ENCODE peak calls at places on chromosomes 1 and 21, in eight cellular contexts. One of them, this sample, is unnamed.

GRCh38 chr1:183622884-183623785 is 12.4 kb downstream of the ARPC5 start:
- DNase-seq in iris pigment epithelial cell: peak
- DNase-seq in A549: peak
- DNase-seq in ovary: peak
- DNase-seq in esophagus squamous epithelium: no peak
- DNase-seq in H54: peak
- DNase-seq in substantia nigra: peak
- DNase-seq in stimulated activated CD4-positive, alpha-beta T cell treated with anti-CD3 and anti-CD28 coated beads, Interleukin-4, amount 100 ng/mL, for 4 hours: peak
- DNase-seq in this sample: peak

GRCh38 chr1:7450772-7451171 is 320.3 kb upstream of the VAMP3 start:
- DNase-seq in iris pigment epithelial cell: no peak
- DNase-seq in A549: no peak
- DNase-seq in ovary: no peak
- DNase-seq in esophagus squamous epithelium: no peak
- DNase-seq in H54: no peak
- DNase-seq in substantia nigra: no peak
- DNase-seq in stimulated activated CD4-positive, alpha-beta T cell treated with anti-CD3 and anti-CD28 coated beads, Interleukin-4, amount 100 ng/mL, for 4 hours: no peak
- DNase-seq in this sample: no peak

GRCh38 chr1:119275930-119276215 is 92.7 kb upstream of the HAO2 start:
- DNase-seq in iris pigment epithelial cell: no peak
- DNase-seq in A549: no peak
- DNase-seq in ovary: no peak
- DNase-seq in esophagus squamous epithelium: no peak
- DNase-seq in H54: no peak
- DNase-seq in substantia nigra: no peak
- DNase-seq in stimulated activated CD4-positive, alpha-beta T cell treated with anti-CD3 and anti-CD28 coated beads, Interleukin-4, amount 100 ng/mL, for 4 hours: no peak
- DNase-seq in this sample: no peak

GRCh38 chr1:110542730-110543129 is 23.8 kb upstream of the KCNA10 start:
- DNase-seq in iris pigment epithelial cell: peak
- DNase-seq in A549: no peak
- DNase-seq in ovary: no peak
- DNase-seq in esophagus squamous epithelium: no peak
- DNase-seq in H54: peak
- DNase-seq in substantia nigra: no peak
- DNase-seq in stimulated activated CD4-positive, alpha-beta T cell treated with anti-CD3 and anti-CD28 coated beads, Interleukin-4, amount 100 ng/mL, for 4 hours: no peak
- DNase-seq in this sample: no peak

GRCh38 chr1:55718758-55719671 is 503.9 kb upstream of the USP24 start:
- DNase-seq in iris pigment epithelial cell: peak
- DNase-seq in A549: peak
- DNase-seq in ovary: peak
- DNase-seq in esophagus squamous epithelium: no peak
- DNase-seq in H54: peak
- DNase-seq in substantia nigra: no peak
- DNase-seq in stimulated activated CD4-positive, alpha-beta T cell treated with anti-CD3 and anti-CD28 coated beads, Interleukin-4, amount 100 ng/mL, for 4 hours: no peak
- DNase-seq in this sample: peak

GRCh38 chr1:80158771-80159170 is 1152.2 kb upstream of the ADGRL4 start:
- DNase-seq in iris pigment epithelial cell: no peak
- DNase-seq in A549: no peak
- DNase-seq in ovary: no peak
- DNase-seq in esophagus squamous epithelium: no peak
- DNase-seq in H54: no peak
- DNase-seq in substantia nigra: no peak
- DNase-seq in stimulated activated CD4-positive, alpha-beta T cell treated with anti-CD3 and anti-CD28 coated beads, Interleukin-4, amount 100 ng/mL, for 4 hours: no peak
- DNase-seq in this sample: no peak

GRCh38 chr1:70685300-70686286 is 274.5 kb downstream of the CTH start:
- DNase-seq in iris pigment epithelial cell: peak
- DNase-seq in A549: peak
- DNase-seq in ovary: peak
- DNase-seq in esophagus squamous epithelium: no peak
- DNase-seq in H54: peak
- DNase-seq in substantia nigra: peak
- DNase-seq in stimulated activated CD4-positive, alpha-beta T cell treated with anti-CD3 and anti-CD28 coated beads, Interleukin-4, amount 100 ng/mL, for 4 hours: peak
- DNase-seq in this sample: no peak

GRCh38 chr21:39109596-39110210 is 73.5 kb downstream of the PSMG1 start:
- DNase-seq in iris pigment epithelial cell: no peak
- DNase-seq in A549: no peak
- DNase-seq in ovary: no peak
- DNase-seq in esophagus squamous epithelium: no peak
- DNase-seq in H54: no peak
- DNase-seq in substantia nigra: no peak
- DNase-seq in stimulated activated CD4-positive, alpha-beta T cell treated with anti-CD3 and anti-CD28 coated beads, Interleukin-4, amount 100 ng/mL, for 4 hours: no peak
- DNase-seq in this sample: no peak

GRCh38 chr1:23639460-23639859 is 52.1 kb upstream of the RPL11 start:
- DNase-seq in iris pigment epithelial cell: no peak
- DNase-seq in A549: no peak
- DNase-seq in ovary: no peak
- DNase-seq in esophagus squamous epithelium: no peak
- DNase-seq in H54: no peak
- DNase-seq in substantia nigra: no peak
- DNase-seq in stimulated activated CD4-positive, alpha-beta T cell treated with anti-CD3 and anti-CD28 coated beads, Interleukin-4, amount 100 ng/mL, for 4 hours: no peak
- DNase-seq in this sample: peak

GRCh38 chr1:35369922-35370671 is 101.6 kb downstream of the ZMYM4 start:
- DNase-seq in iris pigment epithelial cell: peak
- DNase-seq in A549: no peak
- DNase-seq in ovary: peak
- DNase-seq in esophagus squamous epithelium: no peak
- DNase-seq in H54: no peak
- DNase-seq in substantia nigra: peak
- DNase-seq in stimulated activated CD4-positive, alpha-beta T cell treated with anti-CD3 and anti-CD28 coated beads, Interleukin-4, amount 100 ng/mL, for 4 hours: no peak
- DNase-seq in this sample: no peak

GRCh38 chr1:115158181-115158580 is 68.9 kb upstream of the TSPAN2 start:
- DNase-seq in iris pigment epithelial cell: peak
- DNase-seq in A549: no peak
- DNase-seq in ovary: peak
- DNase-seq in esophagus squamous epithelium: no peak
- DNase-seq in H54: no peak
- DNase-seq in substantia nigra: no peak
- DNase-seq in stimulated activated CD4-positive, alpha-beta T cell treated with anti-CD3 and anti-CD28 coated beads, Interleukin-4, amount 100 ng/mL, for 4 hours: no peak
- DNase-seq in this sample: no peak

GRCh38 chr1:89780721-89781120 is 40.1 kb upstream of the LRRC8D start:
- DNase-seq in iris pigment epithelial cell: peak
- DNase-seq in A549: peak
- DNase-seq in ovary: no peak
- DNase-seq in esophagus squamous epithelium: no peak
- DNase-seq in H54: peak
- DNase-seq in substantia nigra: no peak
- DNase-seq in stimulated activated CD4-positive, alpha-beta T cell treated with anti-CD3 and anti-CD28 coated beads, Interleukin-4, amount 100 ng/mL, for 4 hours: peak
- DNase-seq in this sample: no peak